ENCODE peak calls at places on chromosomes 3 and 15, in ten cellular contexts. F is tibial nerve, I is IMR-90, H is breast epithelium, W is neural progenitor cell, M is hepatocyte, B is uterus, K is K562, X is cardiac muscle cell, N is Panc1. D is an unnamed sample.

GRCh38 chr3:190059242-190059590 is 61.5 kb downstream of the P3H2 start:
- DNase-seq in F (no peak), I (peak), H (no peak), W (no peak), M (no peak), B (no peak), K (no peak), X (no peak), N (no peak), D (no peak)

GRCh38 chr3:11544413-11545181 is 99.1 kb downstream of the VGLL4 start:
- DNase-seq in F (no peak), I (peak), H (no peak), W (peak), M (no peak), B (peak), K (no peak), X (peak), N (no peak), D (no peak)

GRCh38 chr3:17810759-17811158 is 68.3 kb upstream of the TBC1D5 start:
- DNase-seq in F (no peak), I (peak), H (no peak), W (no peak), M (no peak), B (no peak), K (peak), X (peak), N (no peak), D (no peak)

GRCh38 chr3:154242766-154243165 is 81.5 kb downstream of the DHX36 start:
- DNase-seq in F (no peak), I (no peak), H (no peak), W (peak), M (no peak), B (no peak), K (no peak), X (no peak), N (no peak), D (no peak)

GRCh38 chr15:44096596-44096995 is 98.5 kb downstream of the FRMD5 start:
- DNase-seq in F (no peak), I (no peak), H (no peak), W (no peak), M (no peak), B (no peak), K (no peak), X (no peak), N (no peak), D (no peak)

GRCh38 chr3:37861540-37862051 is at the start of gene CTDSPL:
- DNase-seq in F (no peak), I (peak), H (no peak), W (peak), M (peak), B (peak), K (peak), X (peak), N (no peak), D (no peak)

GRCh38 chr15:78177447-78177873 is 28.3 kb downstream of the IDH3A start:
- DNase-seq in F (peak), I (no peak), H (no peak), W (peak), M (peak), B (no peak), K (peak), X (peak), N (peak), D (no peak)

GRCh38 chr15:31326729-31327673 is at the start of gene KLF13:
- DNase-seq in F (no peak), I (peak), H (no peak), W (peak), M (peak), B (no peak), K (peak), X (peak), N (no peak), D (peak)

GRCh38 chr3:172076212-172076611 is 36.8 kb downstream of the FNDC3B start:
- DNase-seq in F (no peak), I (no peak), H (no peak), W (no peak), M (no peak), B (no peak), K (no peak), X (no peak), N (no peak), D (no peak)

GRCh38 chr15:87748483-87748882 is 508.1 kb downstream of the NTRK3 start:
- DNase-seq in F (no peak), I (no peak), H (no peak), W (no peak), M (no peak), B (no peak), K (no peak), X (no peak), N (no peak), D (no peak)

GRCh38 chr15:64856429-64857145 is 14.9 kb downstream of the PLEKHO2 start:
- DNase-seq in F (peak), I (peak), H (no peak), W (peak), M (peak), B (peak), K (no peak), X (peak), N (no peak), D (peak)

GRCh38 chr15:66004618-66005262 is 135.4 kb downstream of the RAB11A start:
- DNase-seq in F (no peak), I (peak), H (no peak), W (peak), M (peak), B (no peak), K (peak), X (peak), N (no peak), D (no peak)

GRCh38 chr15:48352474-48353072 is 21.3 kb downstream of the DUT start:
- DNase-seq in F (peak), I (peak), H (peak), W (peak), M (peak), B (peak), K (peak), X (peak), N (peak), D (peak)

GRCh38 chr3:34650131-34650530 is 851.7 kb downstream of the PDCD6IP start:
- DNase-seq in F (no peak), I (no peak), H (no peak), W (no peak), M (no peak), B (no peak), K (no peak), X (no peak), N (no peak), D (no peak)

GRCh38 chr15:35925634-35926380 is 379.8 kb upstream of the DPH6 start:
- DNase-seq in F (no peak), I (peak), H (no peak), W (no peak), M (peak), B (no peak), K (no peak), X (peak), N (no peak), D (no peak)

GRCh38 chr3:38245930-38246329 is 19.7 kb upstream of the SLC22A13 start:
- DNase-seq in F (no peak), I (no peak), H (no peak), W (no peak), M (no peak), B (no peak), K (no peak), X (no peak), N (no peak), D (no peak)

GRCh38 chr3:73503781-73504180 is 121.0 kb downstream of the PDZRN3 start:
- DNase-seq in F (no peak), I (peak), H (no peak), W (no peak), M (no peak), B (no peak), K (no peak), X (no peak), N (no peak), D (no peak)

GRCh38 chr3:182241777-182242556 is 530.2 kb downstream of the SOX2 start:
- DNase-seq in F (peak), I (no peak), H (no peak), W (peak), M (peak), B (peak), K (peak), X (peak), N (no peak), D (no peak)

GRCh38 chr3:175585898-175586297 is 726.8 kb downstream of the NAALADL2 start:
- DNase-seq in F (no peak), I (peak), H (no peak), W (no peak), M (no peak), B (no peak), K (no peak), X (peak), N (no peak), D (no peak)

GRCh38 chr15:40093224-40093842 is 15.3 kb downstream of the BMF start:
- DNase-seq in F (no peak), I (peak), H (no peak), W (no peak), M (no peak), B (peak), K (no peak), X (no peak), N (no peak), D (no peak)

GRCh38 chr15:38545179-38545578 is 19.4 kb downstream of the RASGRP1 start:
- DNase-seq in F (no peak), I (peak), H (no peak), W (no peak), M (no peak), B (no peak), K (no peak), X (peak), N (no peak), D (no peak)

GRCh38 chr3:140384028-140384771 is 293.7 kb upstream of the TRIM42 start:
- DNase-seq in F (no peak), I (no peak), H (no peak), W (no peak), M (no peak), B (no peak), K (no peak), X (no peak), N (no peak), D (no peak)

GRCh38 chr3:197847866-197848401 is 56.9 kb downstream of the LRCH3 start:
- DNase-seq in F (no peak), I (peak), H (no peak), W (no peak), M (peak), B (no peak), K (peak), X (no peak), N (no peak), D (no peak)

DNA sequence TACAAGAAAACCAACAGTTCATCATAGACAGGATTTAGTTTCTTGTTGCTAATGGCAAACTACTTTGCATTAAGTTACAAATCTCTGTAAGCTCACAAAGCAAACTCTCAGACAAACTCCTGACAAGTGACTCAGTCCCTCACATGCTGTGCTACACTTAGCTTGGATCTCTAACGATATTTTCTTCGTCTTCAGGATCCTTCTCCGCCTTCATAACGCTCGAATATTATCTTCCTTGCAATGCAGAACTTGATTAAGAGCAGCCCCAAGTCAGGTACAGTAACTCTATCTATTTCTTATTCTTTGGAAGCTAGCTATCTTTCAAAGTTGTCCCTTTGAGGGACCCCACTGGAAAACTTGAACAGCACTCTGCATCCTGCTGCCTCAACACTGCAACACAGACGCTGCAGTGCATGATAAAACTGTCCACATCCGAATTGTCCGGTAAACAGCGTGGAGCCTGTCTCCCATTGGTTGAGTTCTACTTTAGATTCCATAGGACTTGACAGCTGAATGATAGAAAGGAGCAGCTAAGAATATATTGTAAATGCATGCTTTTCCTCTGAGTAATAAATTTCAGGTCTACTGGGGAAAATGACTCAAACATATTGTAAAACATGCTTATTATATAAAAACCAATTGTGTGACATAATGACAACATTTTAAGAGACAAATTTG is 61.3 kb downstream of the UACA start:
- DNase-seq in F (no peak), I (peak), H (no peak), W (no peak), M (peak), B (no peak), K (no peak), X (peak), N (peak), D (no peak)
- H3K4me3 ChIP-seq in F (no peak), I (peak), H (peak), W (no peak), M (no peak), B (peak), K (no peak), X (peak), N (peak), D (peak)

GRCh38 chr3:57227204-57227929 is at the start of gene APPL1:
- DNase-seq in F (peak), I (peak), H (peak), W (peak), M (peak), B (peak), K (peak), X (peak), N (peak), D (peak)
- TF ChIP-seq CTCF in F (peak), I (no peak), H (no peak), W (peak), M (no peak), B (no peak), K (no peak), X (no peak), N (no peak), D (peak)

GRCh38 chr3:188687389-188687788 is 484.4 kb upstream of the TPRG1 start:
- DNase-seq in F (no peak), I (peak), H (no peak), W (peak), M (no peak), B (no peak), K (no peak), X (peak), N (no peak), D (no peak)

GRCh38 chr3:188685789-188686188 is 486.0 kb upstream of the TPRG1 start:
- DNase-seq in F (no peak), I (no peak), H (no peak), W (no peak), M (no peak), B (no peak), K (no peak), X (no peak), N (no peak), D (no peak)

GRCh38 chr3:188689101-188689574 is 482.6 kb upstream of the TPRG1 start:
- DNase-seq in F (peak), I (peak), H (no peak), W (no peak), M (no peak), B (no peak), K (no peak), X (peak), N (no peak), D (no peak)

GRCh38 chr3:188683032-188683491 is 488.7 kb upstream of the TPRG1 start:
- DNase-seq in F (no peak), I (peak), H (no peak), W (no peak), M (peak), B (no peak), K (no peak), X (peak), N (peak), D (no peak)

GRCh38 chr3:188686319-188686718 is 485.5 kb upstream of the TPRG1 start:
- DNase-seq in F (no peak), I (no peak), H (no peak), W (no peak), M (no peak), B (no peak), K (no peak), X (no peak), N (no peak), D (no peak)
- H3K27ac ChIP-seq in F (no peak), I (no peak), H (no peak), W (no peak), M (peak), B (no peak), K (no peak), X (peak), N (no peak), D (no peak)

GRCh38 chr3:177306252-177306651 is 109.0 kb upstream of the TBL1XR1 start:
- DNase-seq in F (no peak), I (peak), H (no peak), W (no peak), M (no peak), B (no peak), K (no peak), X (peak), N (no peak), D (no peak)
- H3K4me3 ChIP-seq in F (no peak), I (no peak), H (no peak), W (no peak), M (no peak), B (no peak), K (no peak), X (no peak), N (no peak), D (no peak)

GRCh38 chr3:49133226-49133951 is 539 bp upstream of the LAMB2 start:
- DNase-seq in F (peak), I (peak), H (peak), W (peak), M (peak), B (peak), K (peak), X (peak), N (no peak), D (peak)

GRCh38 chr3:49132073-49132436 is 795 bp downstream of the LAMB2 start:
- DNase-seq in F (no peak), I (no peak), H (no peak), W (no peak), M (no peak), B (no peak), K (no peak), X (no peak), N (no peak), D (no peak)

GRCh38 chr3:49131040-49131439 is 1.8 kb downstream of the LAMB2 start:
- DNase-seq in F (no peak), I (no peak), H (no peak), W (no peak), M (no peak), B (no peak), K (no peak), X (no peak), N (no peak), D (no peak)

GRCh38 chr3:49131576-49131975 is 1.3 kb downstream of the LAMB2 start:
- DNase-seq in F (no peak), I (no peak), H (no peak), W (no peak), M (no peak), B (no peak), K (no peak), X (no peak), N (no peak), D (no peak)

GRCh38 chr3:49132437-49133225 is at the start of gene LAMB2:
- DNase-seq in F (peak), I (peak), H (peak), W (peak), M (peak), B (peak), K (peak), X (peak), N (no peak), D (peak)
- TF ChIP-seq CTCF in F (peak), I (no peak), H (no peak), W (peak), M (peak), B (peak), K (peak), X (peak), N (no peak), D (peak)

GRCh38 chr3:149020196-149020838 is 29.0 kb downstream of the GYG1 start:
- DNase-seq in F (no peak), I (peak), H (no peak), W (no peak), M (no peak), B (no peak), K (no peak), X (peak), N (no peak), D (no peak)

GRCh38 chr3:149016242-149016641 is 24.9 kb downstream of the GYG1 start:
- DNase-seq in F (no peak), I (no peak), H (no peak), W (no peak), M (no peak), B (no peak), K (no peak), X (no peak), N (no peak), D (no peak)

GRCh38 chr3:149016669-149017541 is 25.6 kb downstream of the GYG1 start:
- DNase-seq in F (no peak), I (peak), H (no peak), W (no peak), M (no peak), B (no peak), K (no peak), X (peak), N (peak), D (no peak)

GRCh38 chr3:149019581-149019980 is 28.2 kb downstream of the GYG1 start:
- DNase-seq in F (no peak), I (peak), H (no peak), W (no peak), M (no peak), B (no peak), K (no peak), X (no peak), N (no peak), D (no peak)

DNA sequence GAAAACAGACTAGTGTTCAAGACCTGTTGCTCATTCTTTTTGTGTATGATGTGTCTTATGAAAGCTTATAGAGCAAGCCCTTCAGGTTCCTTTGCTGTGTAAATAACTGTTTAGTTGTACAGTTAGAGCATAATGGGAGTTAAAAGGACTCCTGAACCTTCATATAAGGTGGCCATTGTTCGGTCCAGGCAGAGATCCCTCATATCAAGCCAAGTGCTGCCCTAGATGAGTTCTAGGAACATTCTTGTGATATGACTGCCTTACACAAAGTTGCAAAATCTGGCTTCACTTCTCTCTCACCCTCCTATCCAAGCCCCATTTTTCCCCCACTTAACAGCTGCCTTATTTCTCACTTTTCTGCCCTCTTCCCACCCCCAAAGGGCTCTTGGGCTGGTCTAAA is 26.9 kb downstream of the GYG1 start:
- DNase-seq in F (no peak), I (peak), H (no peak), W (no peak), M (no peak), B (no peak), K (no peak), X (peak), N (no peak), D (no peak)
- H3K27ac ChIP-seq in F (no peak), I (peak), H (no peak), W (no peak), M (no peak), B (peak), K (no peak), X (no peak), N (no peak), D (no peak)

GRCh38 chr3:128382221-128382807 is 84.4 kb downstream of the DNAJB8 start:
- DNase-seq in F (no peak), I (no peak), H (peak), W (no peak), M (no peak), B (peak), K (no peak), X (no peak), N (no peak), D (peak)
- H3K4me3 ChIP-seq in F (no peak), I (no peak), H (no peak), W (no peak), M (no peak), B (no peak), K (no peak), X (no peak), N (no peak), D (no peak)